ENCODE peak calls at places on chromosomes 4 and X, in seven cellular contexts. One of them, this sample, is unnamed. For H3K36me3, the result is how much of the 10 kb centered on the place peaks cover.

GRCh38 chrX:132636080-132636479 is 147.2 kb upstream of the MBNL3 start:
- DNase-seq in PC-3: peak
- DNase-seq in adipocyte: peak
- DNase-seq in sigmoid colon: no peak
- DNase-seq in mesendoderm: no peak
- DNase-seq in ovary: no peak
- DNase-seq in CD8-positive, alpha-beta T cell: no peak
- DNase-seq in this sample: no peak

GRCh38 chrX:3609800-3610199 is 103.6 kb downstream of the PRKX start:
- DNase-seq in PC-3: peak
- DNase-seq in adipocyte: peak
- DNase-seq in sigmoid colon: no peak
- DNase-seq in mesendoderm: no peak
- DNase-seq in ovary: no peak
- DNase-seq in CD8-positive, alpha-beta T cell: no peak
- DNase-seq in this sample: no peak

GRCh38 chr4:121448231-121448630 is 67.4 kb upstream of the QRFPR start:
- DNase-seq in PC-3: peak
- DNase-seq in adipocyte: no peak
- DNase-seq in sigmoid colon: no peak
- DNase-seq in mesendoderm: no peak
- DNase-seq in ovary: no peak
- DNase-seq in CD8-positive, alpha-beta T cell: no peak
- DNase-seq in this sample: no peak

GRCh38 chrX:42751573-42751972 is 26.4 kb downstream of the PPP1R2C start:
- DNase-seq in PC-3: no peak
- DNase-seq in adipocyte: no peak
- DNase-seq in sigmoid colon: no peak
- DNase-seq in mesendoderm: no peak
- DNase-seq in ovary: no peak
- DNase-seq in CD8-positive, alpha-beta T cell: no peak
- DNase-seq in this sample: no peak

GRCh38 chr4:1381944-1382541 is 24.2 kb downstream of the NKX1-1 start:
- DNase-seq in PC-3: no peak
- DNase-seq in adipocyte: no peak
- DNase-seq in sigmoid colon: peak
- DNase-seq in mesendoderm: no peak
- DNase-seq in ovary: no peak
- DNase-seq in CD8-positive, alpha-beta T cell: no peak
- DNase-seq in this sample: no peak

GRCh38 chr4:155624478-155624877 is 42.2 kb upstream of the GUCY1A1 start:
- DNase-seq in PC-3: no peak
- DNase-seq in adipocyte: no peak
- DNase-seq in sigmoid colon: no peak
- DNase-seq in mesendoderm: no peak
- DNase-seq in ovary: no peak
- DNase-seq in CD8-positive, alpha-beta T cell: no peak
- DNase-seq in this sample: no peak

GRCh38 chr4:5710065-5710961 is 688 bp upstream of the EVC start:
- DNase-seq in PC-3: peak
- DNase-seq in adipocyte: peak
- DNase-seq in sigmoid colon: no peak
- DNase-seq in mesendoderm: peak
- DNase-seq in ovary: no peak
- DNase-seq in CD8-positive, alpha-beta T cell: no peak
- DNase-seq in this sample: no peak

GRCh38 chr4:142331646-142332045 is 514.5 kb downstream of the INPP4B start:
- DNase-seq in PC-3: no peak
- DNase-seq in adipocyte: peak
- DNase-seq in sigmoid colon: no peak
- DNase-seq in mesendoderm: no peak
- DNase-seq in ovary: no peak
- DNase-seq in CD8-positive, alpha-beta T cell: no peak
- DNase-seq in this sample: no peak

GRCh38 chr4:42710329-42710728 is 53.4 kb upstream of the ATP8A1 start:
- DNase-seq in PC-3: no peak
- DNase-seq in adipocyte: no peak
- DNase-seq in sigmoid colon: no peak
- DNase-seq in mesendoderm: no peak
- DNase-seq in ovary: no peak
- DNase-seq in CD8-positive, alpha-beta T cell: no peak
- DNase-seq in this sample: no peak

GRCh38 chrX:72498782-72499181 is 73.9 kb downstream of the HDAC8 start:
- DNase-seq in PC-3: no peak
- DNase-seq in adipocyte: no peak
- DNase-seq in sigmoid colon: no peak
- DNase-seq in mesendoderm: peak
- DNase-seq in ovary: no peak
- DNase-seq in CD8-positive, alpha-beta T cell: no peak
- DNase-seq in this sample: no peak

GRCh38 chr4:152500798-152501434 is 35.0 kb downstream of the FBXW7 start:
- DNase-seq in PC-3: peak
- DNase-seq in adipocyte: peak
- DNase-seq in sigmoid colon: no peak
- DNase-seq in mesendoderm: peak
- DNase-seq in ovary: peak
- DNase-seq in CD8-positive, alpha-beta T cell: no peak
- DNase-seq in this sample: no peak

GRCh38 chr4:6350646-6351045 is 81.0 kb downstream of the WFS1 start:
- DNase-seq in PC-3: no peak
- DNase-seq in adipocyte: no peak
- DNase-seq in sigmoid colon: no peak
- DNase-seq in mesendoderm: no peak
- DNase-seq in ovary: no peak
- DNase-seq in CD8-positive, alpha-beta T cell: no peak
- DNase-seq in this sample: no peak

GRCh38 chrX:21946925-21947641 is 6.6 kb downstream of the SMS start:
- DNase-seq in PC-3: peak
- DNase-seq in adipocyte: peak
- DNase-seq in sigmoid colon: no peak
- DNase-seq in mesendoderm: peak
- DNase-seq in ovary: no peak
- DNase-seq in CD8-positive, alpha-beta T cell: no peak
- DNase-seq in this sample: no peak

GRCh38 chr4:138330531-138330930 is 88.4 kb upstream of the SLC7A11 start:
- DNase-seq in PC-3: no peak
- DNase-seq in adipocyte: peak
- DNase-seq in sigmoid colon: no peak
- DNase-seq in mesendoderm: peak
- DNase-seq in ovary: no peak
- DNase-seq in CD8-positive, alpha-beta T cell: no peak
- DNase-seq in this sample: no peak

GRCh38 chrX:1244164-1245076 is 24.2 kb upstream of the CSF2RA start:
- DNase-seq in PC-3: peak
- DNase-seq in adipocyte: no peak
- DNase-seq in sigmoid colon: no peak
- DNase-seq in mesendoderm: peak
- DNase-seq in ovary: no peak
- DNase-seq in CD8-positive, alpha-beta T cell: no peak
- DNase-seq in this sample: no peak
- H3K4me3 ChIP-seq in PC-3: no peak
- H3K4me3 ChIP-seq in adipocyte: no peak
- H3K4me3 ChIP-seq in sigmoid colon: no peak
- H3K4me3 ChIP-seq in mesendoderm: no peak
- H3K4me3 ChIP-seq in ovary: no peak
- H3K4me3 ChIP-seq in CD8-positive, alpha-beta T cell: no peak
- H3K4me3 ChIP-seq in this sample: no peak

GRCh38 chr4:7839856-7840255 is 99.8 kb downstream of the AFAP1 start:
- DNase-seq in PC-3: no peak
- DNase-seq in adipocyte: no peak
- DNase-seq in sigmoid colon: peak
- DNase-seq in mesendoderm: no peak
- DNase-seq in ovary: no peak
- DNase-seq in CD8-positive, alpha-beta T cell: no peak
- DNase-seq in this sample: no peak
- H3K36me3 ChIP-seq in PC-3: under half
- H3K36me3 ChIP-seq in adipocyte: under half
- H3K36me3 ChIP-seq in sigmoid colon: under half
- H3K36me3 ChIP-seq in mesendoderm: under half
- H3K36me3 ChIP-seq in ovary: under half
- H3K36me3 ChIP-seq in CD8-positive, alpha-beta T cell: under half
- H3K36me3 ChIP-seq in this sample: under half

DNA sequence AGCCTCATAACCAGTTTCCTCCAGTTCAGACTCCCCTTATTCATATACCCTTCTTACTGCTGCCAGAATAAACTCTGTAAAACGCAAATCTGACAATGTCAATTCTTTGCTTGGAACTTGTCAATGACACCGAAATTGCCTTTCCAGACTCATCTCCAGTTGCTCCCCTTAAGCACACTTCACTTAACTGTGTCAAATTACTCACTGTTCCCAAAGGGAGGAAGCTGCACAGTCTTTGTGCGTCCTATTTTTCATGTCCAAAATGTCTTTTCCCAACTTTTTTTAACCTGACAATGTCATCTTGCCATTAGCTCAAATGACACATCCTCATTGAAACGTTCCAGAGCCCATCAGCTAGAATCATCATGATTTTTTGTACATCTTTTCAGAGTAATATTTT is 867.3 kb downstream of the RPA4 start:
- DNase-seq in PC-3: no peak
- DNase-seq in adipocyte: no peak
- DNase-seq in sigmoid colon: no peak
- DNase-seq in mesendoderm: no peak
- DNase-seq in ovary: no peak
- DNase-seq in CD8-positive, alpha-beta T cell: no peak
- DNase-seq in this sample: no peak
- H3K4me3 ChIP-seq in PC-3: no peak
- H3K4me3 ChIP-seq in adipocyte: no peak
- H3K4me3 ChIP-seq in sigmoid colon: no peak
- H3K4me3 ChIP-seq in mesendoderm: no peak
- H3K4me3 ChIP-seq in ovary: no peak
- H3K4me3 ChIP-seq in CD8-positive, alpha-beta T cell: no peak
- H3K4me3 ChIP-seq in this sample: no peak

GRCh38 chr4:102299708-102300107 is 45.6 kb downstream of the SLC39A8 start:
- DNase-seq in PC-3: peak
- DNase-seq in adipocyte: peak
- DNase-seq in sigmoid colon: no peak
- DNase-seq in mesendoderm: peak
- DNase-seq in ovary: peak
- DNase-seq in CD8-positive, alpha-beta T cell: peak
- DNase-seq in this sample: peak
- H3K36me3 ChIP-seq in PC-3: under half
- H3K36me3 ChIP-seq in adipocyte: under half
- H3K36me3 ChIP-seq in sigmoid colon: under half
- H3K36me3 ChIP-seq in mesendoderm: under half
- H3K36me3 ChIP-seq in ovary: under half
- H3K36me3 ChIP-seq in CD8-positive, alpha-beta T cell: under half
- H3K36me3 ChIP-seq in this sample: under half

This sample was measured in heart right ventricle.